ENCODE peak calls at places on chromosomes 3 and 15, in eight cellular contexts. T is glutamatergic neuron, S is lower lobe of right lung, C is GM12878, D is uterus, H is MM.1S, L is GM13977, R is IMR-90. Y is an unnamed sample.

GRCh38 chr3:147343926-147344325 is 62.4 kb downstream of the ZIC4 start:
- DNase-seq in T (no peak), S (no peak), C (no peak), D (no peak), H (no peak), L (no peak), R (no peak), Y (no peak)

GRCh38 chr15:57861039-57861638 is 154.6 kb downstream of the POLR2M start:
- DNase-seq in T (no peak), S (no peak), C (peak), D (no peak), H (peak), L (peak), R (peak), Y (no peak)

GRCh38 chr15:83200589-83200988 is 7.0 kb downstream of the HDGFL3 start:
- DNase-seq in T (no peak), S (no peak), C (no peak), D (no peak), H (no peak), L (no peak), R (peak), Y (no peak)

GRCh38 chr3:133649486-133650068 is 12.2 kb downstream of the TOPBP1 start:
- DNase-seq in T (no peak), S (no peak), C (no peak), D (no peak), H (no peak), L (no peak), R (no peak), Y (no peak)

GRCh38 chr3:53800041-53800440 is 46.2 kb downstream of the CHDH start:
- DNase-seq in T (no peak), S (no peak), C (no peak), D (no peak), H (no peak), L (no peak), R (no peak), Y (no peak)

GRCh38 chr3:107525101-107525953 is 2.6 kb downstream of the BBX start:
- DNase-seq in T (peak), S (peak), C (no peak), D (peak), H (peak), L (peak), R (no peak), Y (peak)

GRCh38 chr3:125003369-125003853 is 52.4 kb downstream of the HEG1 start:
- DNase-seq in T (no peak), S (no peak), C (no peak), D (peak), H (no peak), L (no peak), R (peak), Y (no peak)

GRCh38 chr15:40038267-40038653 is 721 bp downstream of the SRP14 start:
- DNase-seq in T (no peak), S (no peak), C (no peak), D (no peak), H (no peak), L (no peak), R (peak), Y (no peak)

GRCh38 chr3:180306691-180307090 is 270.0 kb upstream of the PEX5L start:
- DNase-seq in T (no peak), S (no peak), C (no peak), D (no peak), H (no peak), L (no peak), R (peak), Y (no peak)

GRCh38 chr3:159263750-159264561 is 462.1 kb downstream of the MFSD1 start:
- DNase-seq in T (peak), S (no peak), C (no peak), D (no peak), H (peak), L (peak), R (peak), Y (no peak)

GRCh38 chr3:159271799-159272512 is 470.1 kb downstream of the MFSD1 start:
- DNase-seq in T (no peak), S (no peak), C (no peak), D (no peak), H (no peak), L (no peak), R (no peak), Y (no peak)

GRCh38 chr3:159265705-159266104 is 463.9 kb downstream of the MFSD1 start:
- DNase-seq in T (no peak), S (no peak), C (no peak), D (no peak), H (no peak), L (no peak), R (no peak), Y (no peak)

DNA sequence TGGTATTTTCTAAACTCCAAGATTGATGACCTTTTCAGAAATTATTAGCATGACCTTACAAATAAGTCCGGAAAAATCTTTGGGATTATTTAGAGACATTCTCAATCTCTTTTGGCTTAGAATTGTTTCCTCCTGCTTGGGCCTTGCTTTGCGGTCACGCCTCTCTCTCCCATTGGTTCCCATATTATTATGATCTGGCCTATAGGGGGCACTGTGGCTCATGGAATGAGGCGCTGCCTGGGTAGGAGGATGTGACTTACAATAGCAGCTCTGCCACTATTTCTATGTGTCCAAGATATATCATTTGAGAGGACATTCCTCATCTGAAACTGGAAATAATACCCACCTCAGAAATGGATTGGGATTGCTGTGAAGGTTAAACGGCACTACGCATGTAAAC is 464.9 kb downstream of the MFSD1 start:
- DNase-seq in T (peak), S (no peak), C (no peak), D (no peak), H (peak), L (no peak), R (peak), Y (no peak)
- TF ChIP-seq CTCF in T (peak), S (peak), C (peak), D (no peak), H (peak), L (peak), R (peak), Y (no peak)

DNA sequence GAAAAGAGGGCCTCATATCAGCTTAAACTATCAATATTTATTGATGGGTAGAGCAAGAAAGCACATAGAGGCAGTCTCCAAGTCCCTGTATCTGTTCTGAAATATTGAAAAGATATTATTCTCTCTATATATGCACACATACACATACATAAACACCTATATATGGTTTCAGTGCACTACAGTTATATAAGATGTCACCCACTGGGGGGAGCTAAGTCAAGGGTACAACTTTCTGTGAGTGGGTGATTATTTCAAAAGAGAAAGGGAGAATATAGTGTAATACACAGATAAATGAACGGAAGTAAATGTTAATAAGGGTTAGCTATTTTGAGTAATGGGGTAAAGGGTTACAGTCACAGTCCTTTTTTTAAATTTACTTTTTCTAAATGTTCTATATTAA is 8.8 kb downstream of the SNTN start:
- DNase-seq in T (no peak), S (no peak), C (no peak), D (no peak), H (no peak), L (no peak), R (no peak), Y (no peak)
- TF ChIP-seq CTCF in T (no peak), S (no peak), C (no peak), D (no peak), H (no peak), L (peak), R (peak), Y (no peak)

DNA sequence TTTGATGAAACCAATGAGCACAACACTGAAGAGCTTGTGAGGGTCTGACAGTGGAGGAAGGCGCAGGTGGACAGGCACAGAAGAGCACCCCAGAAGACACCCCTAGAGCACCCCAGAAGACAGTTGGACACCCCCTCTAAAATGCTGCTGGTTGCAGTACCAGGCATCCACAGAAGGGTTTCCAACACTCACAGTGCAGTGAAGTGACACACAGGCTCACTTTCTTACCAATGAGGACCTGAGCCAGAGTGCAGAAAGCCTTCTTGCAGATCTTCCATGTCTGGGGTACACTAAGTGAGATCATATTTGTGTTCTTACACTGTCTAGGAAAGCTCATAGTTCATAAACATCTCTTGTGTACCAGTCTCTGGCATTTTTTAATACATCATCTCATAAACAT is 27.6 kb downstream of the CCNL1 start:
- DNase-seq in T (no peak), S (no peak), C (no peak), D (no peak), H (no peak), L (no peak), R (no peak), Y (no peak)
- TF ChIP-seq CTCF in T (no peak), S (no peak), C (no peak), D (no peak), H (no peak), L (no peak), R (no peak), Y (no peak)

GRCh38 chr3:71461098-71461497 is 122.4 kb downstream of the FOXP1 start:
- DNase-seq in T (no peak), S (no peak), C (no peak), D (no peak), H (no peak), L (no peak), R (no peak), Y (no peak)

GRCh38 chr3:71461749-71462483 is 121.6 kb downstream of the FOXP1 start:
- DNase-seq in T (no peak), S (no peak), C (no peak), D (no peak), H (no peak), L (no peak), R (peak), Y (no peak)

GRCh38 chr3:71456155-71456554 is 127.4 kb downstream of the FOXP1 start:
- DNase-seq in T (no peak), S (no peak), C (no peak), D (no peak), H (peak), L (no peak), R (peak), Y (no peak)

GRCh38 chr3:71456826-71457225 is 126.7 kb downstream of the FOXP1 start:
- DNase-seq in T (no peak), S (no peak), C (no peak), D (no peak), H (no peak), L (no peak), R (peak), Y (no peak)

DNA sequence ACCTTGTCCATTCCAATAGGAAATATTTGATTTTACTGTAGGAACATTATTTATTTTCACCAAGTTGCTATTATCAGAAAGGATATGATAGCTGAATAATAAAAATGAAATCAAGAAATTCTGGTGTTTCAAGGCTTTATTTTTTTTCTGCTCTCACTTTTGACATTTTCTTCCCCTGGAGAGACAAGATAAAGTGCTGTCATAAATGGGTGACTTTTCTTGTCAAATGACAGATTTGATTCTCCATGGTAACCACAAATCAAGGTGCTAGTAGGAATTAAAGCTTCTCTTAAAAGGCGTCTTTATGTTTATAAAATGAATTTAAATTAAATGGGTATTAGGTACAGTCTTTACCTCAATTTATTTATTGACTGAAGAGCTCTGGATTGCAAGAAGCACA is 124.6 kb downstream of the FOXP1 start:
- DNase-seq in T (no peak), S (no peak), C (no peak), D (no peak), H (no peak), L (no peak), R (no peak), Y (no peak)
- TF ChIP-seq CTCF in T (no peak), S (no peak), C (no peak), D (no peak), H (no peak), L (no peak), R (no peak), Y (no peak)

Y was measured in CD8-positive, alpha-beta T cell.